ENCODE peak calls at places on chromosomes 4 and X, in six cellular contexts. T, Q, I, R, E and W are unnamed samples.

GRCh38 chr4:57136281-57136680 is 26.1 kb upstream of the IGFBP7 start:
- DNase-seq in T (no peak), Q (no peak), I (peak; percentile 87), R (no peak), E (no peak), W (no peak)

GRCh38 chrX:323721-324628 is 5.4 kb upstream of the GTPBP6 start:
- DNase-seq in T (peak; percentile 70), Q (peak; percentile 16), I (peak; percentile 81), R (peak; percentile 74), E (no peak), W (no peak)

GRCh38 chrX:20361081-20361889 is 94.6 kb upstream of the RPS6KA3 start:
- DNase-seq in T (no peak), Q (no peak), I (peak; percentile 80), R (no peak), E (no peak), W (no peak)

GRCh38 chrX:53239474-53239873 is 14.5 kb upstream of the KDM5C start:
- DNase-seq in T (no peak), Q (no peak), I (no peak), R (no peak), E (no peak), W (no peak)

GRCh38 chrX:136055651-136056221 is 70.5 kb downstream of the SLC9A6 start:
- DNase-seq in T (no peak), Q (peak; percentile 91), I (peak; percentile 70), R (no peak), E (no peak), W (no peak)

GRCh38 chr4:72112514-72113156 is 80.8 kb downstream of the NPFFR2 start:
- DNase-seq in T (no peak), Q (no peak), I (peak; percentile 87), R (no peak), E (no peak), W (no peak)

GRCh38 chrX:15909605-15910004 is 55.0 kb upstream of the AP1S2 start:
- DNase-seq in T (no peak), Q (no peak), I (no peak), R (no peak), E (no peak), W (no peak)

GRCh38 chrX:112839856-112840255 is 775 bp downstream of the AMOT start:
- DNase-seq in T (no peak), Q (no peak), I (no peak), R (no peak), E (no peak), W (no peak)

GRCh38 chrX:44439242-44439641 is 95.8 kb upstream of the EFHC2 start:
- DNase-seq in T (no peak), Q (no peak), I (no peak), R (no peak), E (no peak), W (no peak)

GRCh38 chrX:78593701-78594100 is 65.4 kb downstream of the RTL3 start:
- DNase-seq in T (no peak), Q (no peak), I (no peak), R (no peak), E (no peak), W (no peak)

GRCh38 chr4:6221851-6222760 is 21.8 kb upstream of the JAKMIP1 start:
- DNase-seq in T (peak; percentile 88), Q (no peak), I (peak; percentile 15), R (peak; percentile 86), E (peak; percentile 73), W (no peak)

GRCh38 chrX:21800344-21800770 is 39.1 kb upstream of the MBTPS2 start:
- DNase-seq in T (no peak), Q (no peak), I (peak; percentile 45), R (no peak), E (no peak), W (no peak)

GRCh38 chr4:5839332-5839731 is 53.6 kb downstream of the CRMP1 start:
- DNase-seq in T (no peak), Q (no peak), I (no peak), R (no peak), E (no peak), W (no peak)

GRCh38 chr4:97994765-97995465 is 148.4 kb downstream of the STPG2 start:
- DNase-seq in T (no peak), Q (no peak), I (no peak), R (no peak), E (no peak), W (no peak)

GRCh38 chr4:110344165-110344564 is 131.8 kb upstream of the ENPEP start:
- DNase-seq in T (no peak), Q (no peak), I (no peak), R (peak; percentile 40), E (no peak), W (no peak)

GRCh38 chrX:48648299-48648698 is 35.3 kb upstream of the WAS start:
- DNase-seq in T (peak; percentile 64), Q (peak; percentile 15), I (peak; percentile 46), R (peak; percentile 48), E (no peak), W (peak; percentile 21)
- TF ChIP-seq CTCF in T (peak; percentile 51), Q (peak; percentile 19), I (peak; percentile 32), R (peak; percentile 25), E (peak; percentile 41), W (peak; percentile 34)

GRCh38 chr4:161949941-161950725 is 213.7 kb downstream of the FSTL5 start:
- DNase-seq in T (peak; percentile 63), Q (no peak), I (peak; percentile 76), R (no peak), E (no peak), W (no peak)

GRCh38 chr4:161948026-161948770 is 215.6 kb downstream of the FSTL5 start:
- DNase-seq in T (no peak), Q (no peak), I (no peak), R (no peak), E (no peak), W (no peak)

GRCh38 chr4:161952382-161952781 is 211.4 kb downstream of the FSTL5 start:
- DNase-seq in T (no peak), Q (no peak), I (no peak), R (no peak), E (no peak), W (no peak)
- TF ChIP-seq CTCF in T (peak; percentile 51), Q (no peak), I (no peak), R (no peak), E (no peak), W (peak; percentile 45)

GRCh38 chrX:153568612-153569011 is 30.3 kb downstream of the CCNQ start:
- DNase-seq in T (no peak), Q (no peak), I (no peak), R (no peak), E (no peak), W (no peak)
- TF ChIP-seq CTCF in T (no peak), Q (no peak), I (no peak), R (no peak), E (no peak), W (no peak)

GRCh38 chrX:107713205-107714195 is 62.1 kb downstream of the TSC22D3 start:
- DNase-seq in T (peak; percentile 68), Q (no peak), I (no peak), R (no peak), E (no peak), W (no peak)

GRCh38 chrX:107712231-107713204 is 63.1 kb downstream of the TSC22D3 start:
- DNase-seq in T (no peak), Q (no peak), I (peak; percentile 64), R (no peak), E (no peak), W (no peak)

GRCh38 chrX:107716045-107716684 is 59.4 kb downstream of the TSC22D3 start:
- DNase-seq in T (no peak), Q (no peak), I (peak; percentile 49), R (peak; percentile 71), E (peak; percentile 29), W (peak; percentile 41)

GRCh38 chrX:107715331-107716044 is 60.1 kb downstream of the TSC22D3 start:
- DNase-seq in T (peak; percentile 42), Q (no peak), I (peak; percentile 39), R (no peak), E (no peak), W (no peak)

DNA sequence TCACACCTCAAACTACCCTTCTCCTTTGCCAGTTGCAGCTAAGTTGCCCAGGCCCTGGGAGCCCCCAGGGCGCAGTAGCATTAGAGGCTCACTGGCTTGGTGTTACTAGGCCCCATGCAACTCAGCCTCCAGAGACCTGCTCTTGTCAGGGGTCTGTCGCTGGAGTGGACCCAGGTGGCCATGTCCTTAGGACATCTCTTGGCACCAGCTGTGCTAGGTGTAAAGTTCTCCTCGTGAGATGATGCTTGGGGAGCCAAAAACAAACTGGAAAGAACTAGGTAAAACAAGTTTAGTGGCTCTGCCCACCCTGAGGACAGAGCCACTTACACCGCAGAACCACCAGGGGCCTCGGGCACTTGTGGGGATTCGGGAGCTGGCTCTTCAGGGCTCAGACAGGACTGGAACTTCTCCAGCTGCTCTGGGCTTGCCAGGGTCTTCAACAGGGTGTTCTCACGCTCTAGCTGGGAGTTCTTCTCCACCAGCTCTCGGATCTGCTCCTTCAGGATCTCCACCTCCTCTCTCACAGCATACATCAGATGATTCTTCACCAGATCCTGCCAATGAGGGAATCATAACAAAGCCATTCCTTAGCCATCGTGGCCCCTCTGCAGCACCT is 61.3 kb downstream of the TSC22D3 start:
- DNase-seq in T (no peak), Q (no peak), I (no peak), R (no peak), E (no peak), W (no peak)
- TF ChIP-seq CTCF in T (no peak), Q (no peak), I (peak; percentile 34), R (peak; percentile 36), E (no peak), W (no peak)

GRCh38 chrX:100411802-100412333 is 1.8 kb upstream of the PCDH19 start:
- DNase-seq in T (no peak), Q (no peak), I (no peak), R (no peak), E (no peak), W (no peak)

GRCh38 chrX:100413231-100413630 is 3.2 kb upstream of the PCDH19 start:
- DNase-seq in T (no peak), Q (peak; percentile 19), I (peak; percentile 32), R (peak; percentile 84), E (peak; percentile 59), W (no peak)

DNA sequence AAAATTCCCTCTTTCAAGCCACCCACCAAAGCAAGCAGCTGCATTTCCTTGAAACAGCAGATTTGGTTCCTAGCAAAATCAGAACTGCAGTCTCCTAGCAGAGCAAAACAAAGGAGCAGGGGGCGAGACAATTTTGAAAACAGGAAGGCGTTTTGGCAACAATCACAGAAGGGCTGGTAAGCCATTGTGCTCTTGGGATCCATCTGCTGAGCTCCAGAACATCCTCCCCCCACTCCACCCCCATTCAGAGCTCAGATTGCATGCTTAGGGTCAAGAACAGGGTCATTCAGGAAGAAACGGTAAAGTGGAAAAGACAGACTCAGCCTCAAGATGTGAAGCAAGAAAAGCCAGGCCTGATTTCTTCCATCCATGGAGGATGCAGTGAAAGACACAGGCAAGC is 7.6 kb upstream of the PCDH19 start:
- DNase-seq in T (no peak), Q (no peak), I (no peak), R (no peak), E (no peak), W (no peak)
- TF ChIP-seq CTCF in T (no peak), Q (no peak), I (no peak), R (no peak), E (no peak), W (no peak)

DNA sequence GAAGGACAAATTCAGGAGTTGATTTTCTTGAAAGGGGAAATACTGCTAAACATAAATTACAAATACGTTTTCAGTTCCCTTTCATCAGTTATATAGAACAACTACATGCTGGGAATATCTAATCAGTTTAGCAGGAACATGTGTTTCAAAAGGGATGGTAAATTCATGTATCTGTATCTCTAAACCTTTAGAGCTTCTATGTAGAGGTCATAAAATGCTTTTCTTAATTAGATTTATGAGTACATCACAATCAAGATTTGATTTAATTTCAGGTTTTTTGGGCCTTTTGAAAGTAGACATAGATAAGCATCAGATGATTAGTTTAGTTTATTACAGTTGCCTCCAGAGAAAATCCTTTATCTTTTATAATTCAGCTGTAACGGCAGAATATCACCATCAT is 12.9 kb downstream of the PDLIM3 start:
- DNase-seq in T (no peak), Q (no peak), I (no peak), R (no peak), E (no peak), W (no peak)
- TF ChIP-seq CTCF in T (no peak), Q (no peak), I (no peak), R (no peak), E (no peak), W (no peak)